ENCODE peak calls at places on chromosomes 16 and 17, in seven cellular contexts. R is endothelial cell of umbilical vein, E is Calu3, V is fibroblast of lung, Q is CD14-positive monocyte, X is IMR-90, P is A549. D is an unnamed sample.

GRCh38 chr17:40019140-40019991 is 4.1 kb downstream of the CSF3 start:
- DNase-seq in R (peak), E (peak), V (peak), Q (no peak), X (peak), P (no peak), D (no peak)

GRCh38 chr16:86567701-86568571 is 1.3 kb downstream of the FOXC2 start:
- DNase-seq in R (peak), E (peak), V (peak), Q (no peak), X (peak), P (no peak), D (no peak)

GRCh38 chr16:27446721-27447120 is 44.7 kb downstream of the IL21R start:
- DNase-seq in R (no peak), E (no peak), V (no peak), Q (no peak), X (no peak), P (no peak), D (no peak)

GRCh38 chr17:61235821-61236197 is 163.8 kb upstream of the TBX2 start:
- DNase-seq in R (no peak), E (no peak), V (peak), Q (no peak), X (peak), P (no peak), D (no peak)

GRCh38 chr17:16999931-17000625 is 28.2 kb upstream of the TNFRSF13B start:
- DNase-seq in R (no peak), E (no peak), V (no peak), Q (no peak), X (no peak), P (no peak), D (no peak)

GRCh38 chr16:58212824-58213655 is 15.1 kb upstream of the CSNK2A2 start:
- DNase-seq in R (no peak), E (no peak), V (no peak), Q (no peak), X (no peak), P (no peak), D (no peak)

GRCh38 chr17:37160940-37161339 is 212.2 kb downstream of the AATF start:
- DNase-seq in R (peak), E (peak), V (peak), Q (no peak), X (peak), P (peak), D (no peak)

GRCh38 chr16:29775742-29776408 is 2.2 kb upstream of the ZG16 start:
- DNase-seq in R (no peak), E (peak), V (peak), Q (no peak), X (peak), P (no peak), D (no peak)

GRCh38 chr17:51601622-51602261 is 341.4 kb downstream of the UTP18 start:
- DNase-seq in R (no peak), E (no peak), V (no peak), Q (no peak), X (no peak), P (no peak), D (no peak)

GRCh38 chr16:31215287-31216115 is 1.4 kb downstream of the PYDC1 start:
- DNase-seq in R (peak), E (peak), V (peak), Q (no peak), X (peak), P (peak), D (no peak)

GRCh38 chr17:33082529-33083148 is 91.0 kb downstream of the SPACA3 start:
- DNase-seq in R (no peak), E (no peak), V (no peak), Q (no peak), X (no peak), P (no peak), D (no peak)

GRCh38 chr16:80974649-80975376 is 31.9 kb downstream of the CMC2 start:
- DNase-seq in R (peak), E (no peak), V (no peak), Q (no peak), X (no peak), P (no peak), D (no peak)

GRCh38 chr16:3106205-3106928 is 6.0 kb upstream of the ZNF205 start:
- DNase-seq in R (peak), E (peak), V (peak), Q (peak), X (peak), P (peak), D (peak)

GRCh38 chr17:5832886-5833285 is 237.3 kb upstream of the WSCD1 start:
- DNase-seq in R (peak), E (no peak), V (peak), Q (no peak), X (peak), P (peak), D (no peak)

GRCh38 chr16:69827527-69827926 is 65.4 kb downstream of the WWP2 start:
- DNase-seq in R (no peak), E (no peak), V (no peak), Q (no peak), X (no peak), P (no peak), D (no peak)

GRCh38 chr17:34447406-34447805 is 84.4 kb upstream of the CCL1 start:
- DNase-seq in R (no peak), E (no peak), V (no peak), Q (no peak), X (no peak), P (no peak), D (no peak)

GRCh38 chr16:89525146-89525913 is 17.1 kb downstream of the SPG7 start:
- DNase-seq in R (no peak), E (no peak), V (no peak), Q (no peak), X (no peak), P (no peak), D (no peak)

GRCh38 chr16:26605872-26606271 is 460.9 kb upstream of the C16orf82 start:
- DNase-seq in R (no peak), E (no peak), V (no peak), Q (no peak), X (no peak), P (no peak), D (no peak)

GRCh38 chr17:12094336-12094735 is 73.7 kb downstream of the MAP2K4 start:
- DNase-seq in R (no peak), E (no peak), V (no peak), Q (no peak), X (no peak), P (no peak), D (no peak)

GRCh38 chr17:11446316-11446715 is 152.0 kb upstream of the DNAH9 start:
- DNase-seq in R (no peak), E (no peak), V (no peak), Q (no peak), X (no peak), P (no peak), D (no peak)

GRCh38 chr17:75459590-75460267 is 3.3 kb downstream of the TMEM94 start:
- DNase-seq in R (no peak), E (no peak), V (no peak), Q (no peak), X (no peak), P (no peak), D (no peak)

DNA sequence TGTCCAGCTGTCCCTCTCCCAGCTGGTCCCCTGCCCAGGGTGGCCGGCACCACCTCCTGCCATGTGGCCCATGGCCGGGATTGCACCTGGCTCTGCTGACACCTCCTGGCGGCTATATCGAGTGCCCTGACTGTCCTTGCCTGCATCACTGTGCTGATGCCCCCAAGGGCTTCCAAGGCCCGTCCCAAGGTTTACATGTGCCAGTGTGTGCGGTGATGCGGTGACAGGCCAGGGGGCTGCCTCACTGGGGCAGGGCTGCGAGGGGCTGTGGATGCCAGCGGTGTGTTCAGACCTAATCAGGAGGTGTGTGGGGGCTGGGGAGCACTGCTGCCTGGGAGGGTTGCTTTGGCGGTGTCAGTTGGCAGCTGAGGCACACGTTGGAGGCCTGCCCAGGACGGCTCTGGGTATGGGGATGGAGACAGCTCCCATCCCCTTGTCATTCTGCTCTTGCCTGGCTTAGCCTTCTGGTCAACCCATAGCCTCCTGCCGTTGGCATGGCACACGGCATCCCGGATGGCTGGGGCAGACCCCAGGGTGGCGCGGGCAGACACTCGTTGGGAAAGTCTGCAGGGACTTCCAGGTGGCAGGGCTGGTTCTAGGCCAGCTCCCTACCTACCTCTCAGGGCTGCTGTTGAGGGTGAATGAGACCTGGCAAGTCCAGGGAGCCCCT is 5.5 kb downstream of the MAP2K3 start:
- DNase-seq in R (no peak), E (no peak), V (no peak), Q (peak), X (no peak), P (no peak), D (no peak)
- TF ChIP-seq CTCF in R (no peak), E (no peak), V (no peak), Q (no peak), X (no peak), P (no peak), D (no peak)

GRCh38 chr17:27540300-27541105 is 84.3 kb downstream of the KSR1 start:
- DNase-seq in R (no peak), E (no peak), V (peak), Q (peak), X (peak), P (peak), D (no peak)
- TF ChIP-seq CTCF in R (no peak), E (no peak), V (no peak), Q (no peak), X (no peak), P (no peak), D (no peak)

GRCh38 chr17:42660692-42661345 is 1.7 kb downstream of the TUBG2 start:
- DNase-seq in R (peak), E (no peak), V (peak), Q (no peak), X (peak), P (no peak), D (no peak)

GRCh38 chr17:42669705-42670198 is 7.0 kb downstream of the PLEKHH3 start:
- DNase-seq in R (no peak), E (no peak), V (no peak), Q (no peak), X (no peak), P (no peak), D (no peak)

GRCh38 chr17:42667088-42667951 is 8.2 kb downstream of the TUBG2 start:
- DNase-seq in R (peak), E (peak), V (peak), Q (no peak), X (peak), P (peak), D (no peak)

GRCh38 chr17:42670199-42670924 is 6.4 kb downstream of the PLEKHH3 start:
- DNase-seq in R (no peak), E (no peak), V (no peak), Q (peak), X (no peak), P (no peak), D (no peak)

GRCh38 chr17:42665581-42666001 is 6.5 kb downstream of the TUBG2 start:
- DNase-seq in R (no peak), E (no peak), V (no peak), Q (no peak), X (no peak), P (no peak), D (no peak)
- TF ChIP-seq CTCF in R (no peak), E (no peak), V (no peak), Q (no peak), X (no peak), P (no peak), D (no peak)

DNA sequence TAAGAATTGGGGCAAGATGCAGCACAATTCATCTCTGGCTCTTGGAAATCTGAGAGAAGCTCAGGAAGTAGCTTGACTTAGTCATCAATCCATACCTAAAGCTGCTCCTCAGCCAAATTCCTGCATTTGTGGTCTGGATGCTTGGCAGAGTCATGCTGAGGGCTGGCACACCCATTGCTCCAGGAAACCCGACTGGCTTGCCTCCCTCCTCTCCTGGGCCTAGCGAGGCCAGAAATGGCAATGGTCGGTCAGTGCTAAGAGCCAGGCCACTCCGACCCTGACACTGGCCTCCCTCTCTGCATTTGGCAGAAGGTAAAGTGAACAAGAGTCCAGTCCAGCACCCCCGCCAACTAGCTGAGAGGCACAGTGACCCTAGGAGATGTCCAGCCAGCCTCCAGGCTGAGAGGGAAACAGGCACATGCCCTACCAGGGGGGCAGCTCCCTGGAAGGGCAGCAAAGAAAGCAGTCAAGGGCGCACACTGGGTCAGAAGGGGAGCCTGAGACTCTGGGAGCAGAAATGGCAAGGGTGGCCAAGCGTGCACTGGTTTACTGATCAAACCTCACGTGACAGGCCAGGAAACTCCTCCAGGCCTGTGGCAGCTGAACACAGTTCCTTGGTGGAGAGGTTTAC is 10.0 kb downstream of the POLDIP2 start:
- DNase-seq in R (no peak), E (peak), V (peak), Q (peak), X (peak), P (no peak), D (no peak)
- TF ChIP-seq CTCF in R (no peak), E (no peak), V (no peak), Q (no peak), X (no peak), P (no peak), D (no peak)

GRCh38 chr16:16062023-16062932 is 112.9 kb downstream of the ABCC1 start:
- DNase-seq in R (no peak), E (no peak), V (no peak), Q (no peak), X (no peak), P (no peak), D (no peak)
- TF ChIP-seq CTCF in R (no peak), E (no peak), V (no peak), Q (no peak), X (peak), P (no peak), D (no peak)

GRCh38 chr17:55750750-55751641 is at the start of gene PCTP:
- DNase-seq in R (peak), E (peak), V (peak), Q (peak), X (peak), P (peak), D (peak)
- TF ChIP-seq CTCF in R (peak), E (no peak), V (peak), Q (peak), X (peak), P (peak), D (peak)

DNA sequence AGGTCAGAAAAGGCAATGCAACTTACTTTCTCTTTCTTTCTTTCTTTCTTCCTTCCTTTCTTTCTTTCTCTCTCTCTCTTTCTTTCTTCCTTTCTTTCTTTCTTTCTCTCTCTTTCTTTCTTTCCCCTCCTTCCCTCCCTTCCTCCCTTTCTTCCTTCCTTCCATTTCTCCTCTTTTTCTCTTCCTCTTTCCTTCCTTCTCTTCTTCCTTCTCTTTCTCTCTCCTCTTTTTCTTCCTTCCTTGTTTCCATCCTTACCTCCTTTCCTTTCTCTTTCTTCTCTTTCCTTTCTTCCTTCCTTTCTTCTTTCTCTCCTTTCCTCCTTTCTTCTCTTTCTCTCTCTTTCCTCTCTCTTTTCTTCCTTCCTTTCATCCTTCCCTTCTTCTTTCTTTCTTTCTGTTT is 819.8 kb upstream of the SOX9 start:
- DNase-seq in R (no peak), E (no peak), V (no peak), Q (no peak), X (no peak), P (no peak), D (no peak)
- TF ChIP-seq CTCF in R (no peak), E (no peak), V (no peak), Q (no peak), X (no peak), P (no peak), D (no peak)

GRCh38 chr16:67669499-67670101 is 3.0 kb downstream of the C16orf86 start:
- DNase-seq in R (no peak), E (no peak), V (no peak), Q (no peak), X (no peak), P (no peak), D (no peak)

GRCh38 chr16:67667817-67668494 is 1.3 kb downstream of the C16orf86 start:
- DNase-seq in R (peak), E (peak), V (peak), Q (peak), X (peak), P (peak), D (peak)

GRCh38 chr16:67667434-67667816 is 811 bp downstream of the C16orf86 start:
- DNase-seq in R (no peak), E (no peak), V (no peak), Q (no peak), X (no peak), P (no peak), D (no peak)

GRCh38 chr16:67666538-67667433 is at the start of the genes C16orf86 and ENKD1:
- DNase-seq in R (peak), E (peak), V (peak), Q (peak), X (peak), P (peak), D (peak)

DNA sequence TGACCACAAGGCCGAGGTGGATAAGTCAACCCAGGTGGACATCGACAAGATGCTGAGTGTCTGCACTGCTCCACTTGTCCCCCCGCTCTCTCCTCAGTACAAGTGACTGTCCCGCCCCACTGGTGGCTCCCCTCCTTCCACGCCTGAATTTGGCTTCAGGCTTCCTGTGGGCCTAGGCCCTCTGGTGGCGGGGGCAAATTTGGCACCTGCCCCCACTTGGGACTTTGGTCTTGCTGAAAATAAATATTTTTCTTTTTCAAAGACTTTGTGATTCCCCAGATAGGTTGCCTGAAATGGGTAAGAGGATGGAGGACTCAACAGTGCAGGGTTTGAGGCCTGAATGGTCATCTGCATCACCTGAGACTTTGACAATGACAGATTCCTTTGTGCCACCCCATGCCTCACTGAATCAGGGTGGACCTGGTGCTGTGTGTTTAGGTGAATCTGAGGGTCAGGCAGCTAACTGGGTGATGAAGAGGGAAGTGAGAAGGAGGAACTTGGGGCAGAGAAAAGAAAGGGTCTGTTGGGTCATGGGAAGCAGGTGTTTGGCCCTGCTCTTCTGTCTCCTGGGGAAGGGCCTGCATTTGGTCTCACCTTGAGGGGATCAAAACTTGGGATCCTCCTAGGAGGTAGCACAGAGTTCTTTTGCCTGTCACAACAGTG is 2.0 kb downstream of the C16orf86 start:
- DNase-seq in R (no peak), E (no peak), V (no peak), Q (no peak), X (no peak), P (no peak), D (no peak)
- TF ChIP-seq CTCF in R (peak), E (peak), V (peak), Q (peak), X (no peak), P (no peak), D (no peak)

GRCh38 chr17:30854146-30854545 is 22.4 kb downstream of the ATAD5 start:
- DNase-seq in R (no peak), E (no peak), V (no peak), Q (no peak), X (no peak), P (no peak), D (no peak)
- TF ChIP-seq CTCF in R (no peak), E (no peak), V (no peak), Q (no peak), X (no peak), P (no peak), D (no peak)